ENCODE peak calls at places on chromosomes 16 and 17, in four cellular contexts. Y is cardiac muscle cell, T is HepG2, J is transverse colon. O is an unnamed sample.

GRCh38 chr16:52929478-52929877 is 123.2 kb downstream of the CHD9NB start:
- DNase-seq in Y (no peak), T (no peak), J (no peak), O (no peak)

GRCh38 chr16:89449726-89450335 is 40.5 kb downstream of the ANKRD11 start:
- DNase-seq in Y (no peak), T (no peak), J (no peak), O (no peak)

GRCh38 chr16:16139806-16140205 is 83.5 kb downstream of the ABCC6 start:
- DNase-seq in Y (no peak), T (no peak), J (no peak), O (no peak)

GRCh38 chr16:48609453-48610023 is 442 bp downstream of the N4BP1 start:
- DNase-seq in Y (peak; percentile 80), T (no peak), J (peak; percentile 61), O (peak; percentile 41)

GRCh38 chr16:56269824-56270684 is 78.8 kb downstream of the GNAO1 start:
- DNase-seq in Y (peak; percentile 90), T (peak; percentile 52), J (peak; percentile 40), O (peak; percentile 12)

GRCh38 chr17:44581868-44582267 is 24.6 kb downstream of the FZD2 start:
- DNase-seq in Y (no peak), T (no peak), J (no peak), O (peak; percentile 33)

GRCh38 chr17:57993471-57994365 is 5.7 kb upstream of the VEZF1 start:
- DNase-seq in Y (no peak), T (peak; percentile 77), J (no peak), O (no peak)

GRCh38 chr17:73718912-73719311 is 74.7 kb upstream of the SDK2 start:
- DNase-seq in Y (peak; percentile 63), T (no peak), J (no peak), O (no peak)

GRCh38 chr17:65017375-65017774 is 39.2 kb downstream of the GNA13 start:
- DNase-seq in Y (no peak), T (peak; percentile 53), J (no peak), O (no peak)

GRCh38 chr17:64180674-64181073 is 50.7 kb upstream of the ERN1 start:
- DNase-seq in Y (no peak), T (no peak), J (peak; percentile 21), O (no peak)

GRCh38 chr16:65660390-65660789 is 538.5 kb upstream of the CDH11 start:
- DNase-seq in Y (no peak), T (no peak), J (no peak), O (no peak)

GRCh38 chr17:47918991-47919390 is 22.4 kb upstream of the PNPO start:
- DNase-seq in Y (no peak), T (no peak), J (no peak), O (no peak)

GRCh38 chr16:48117217-48118105 is 38.3 kb downstream of the ABCC12 start:
- DNase-seq in Y (peak; percentile 86), T (peak; percentile 81), J (peak; percentile 23), O (peak; percentile 83)

GRCh38 chr17:73542323-73542722 is 101.9 kb downstream of the SDK2 start:
- DNase-seq in Y (no peak), T (no peak), J (no peak), O (no peak)

GRCh38 chr16:56643080-56643778 is 4.8 kb downstream of the MT1A start:
- DNase-seq in Y (peak; percentile 39), T (peak; percentile 39), J (peak; percentile 89), O (peak; percentile 37)

GRCh38 chr17:38336838-38337237 is 6.9 kb downstream of the GPR179 start:
- DNase-seq in Y (no peak), T (no peak), J (no peak), O (no peak)

GRCh38 chr17:65530985-65531507 is 30.4 kb downstream of the AXIN2 start:
- DNase-seq in Y (peak; percentile 48), T (no peak), J (no peak), O (no peak)

GRCh38 chr16:53958481-53958880 is 254.5 kb downstream of the FTO start:
- DNase-seq in Y (no peak), T (no peak), J (no peak), O (no peak)

GRCh38 chr17:75065562-75066151 is 18.6 kb downstream of the KCTD2 start:
- DNase-seq in Y (no peak), T (no peak), J (no peak), O (no peak)

GRCh38 chr16:4208529-4208835 is 33.4 kb downstream of the SRL start:
- DNase-seq in Y (no peak), T (no peak), J (no peak), O (no peak)

GRCh38 chr16:84450176-84450865 is 54.1 kb downstream of the MEAK7 start:
- DNase-seq in Y (no peak), T (no peak), J (no peak), O (no peak)

GRCh38 chr16:23182675-23183485 is at the start of gene SCNN1G:
- DNase-seq in Y (peak; percentile 39), T (no peak), J (peak; percentile 45), O (peak; percentile 36)

GRCh38 chr17:1999557-2000251 is 25.4 kb downstream of the RTN4RL1 start:
- DNase-seq in Y (peak; percentile 86), T (peak; percentile 25), J (peak; percentile 67), O (no peak)

GRCh38 chr16:86882586-86883280 is 304.4 kb downstream of the FOXL1 start:
- DNase-seq in Y (peak; percentile 58), T (no peak), J (no peak), O (peak; percentile 40)

GRCh38 chr17:4490109-4490591 is 8.5 kb upstream of the SPNS2 start:
- DNase-seq in Y (no peak), T (no peak), J (no peak), O (no peak)

GRCh38 chr16:13436641-13437423 is 483.1 kb upstream of the ERCC4 start:
- DNase-seq in Y (no peak), T (peak; percentile 66), J (no peak), O (no peak)

GRCh38 chr16:2148714-2149629 is 547 bp downstream of the RAB26 start:
- DNase-seq in Y (no peak), T (no peak), J (no peak), O (peak; percentile 45)

GRCh38 chr17:13864551-13864950 is 204.8 kb upstream of the COX10 start:
- DNase-seq in Y (no peak), T (no peak), J (no peak), O (no peak)

GRCh38 chr16:54288592-54289241 is 2.1 kb upstream of the IRX3 start:
- DNase-seq in Y (no peak), T (no peak), J (no peak), O (no peak)

GRCh38 chr16:31134625-31135534 is 647 bp downstream of the PRSS8 start:
- DNase-seq in Y (peak; percentile 52), T (no peak), J (peak; percentile 77), O (no peak)

GRCh38 chr17:74414510-74414909 is 17.4 kb upstream of the GPRC5C start:
- DNase-seq in Y (no peak), T (no peak), J (no peak), O (no peak)

GRCh38 chr16:85623997-85624601 is 11.0 kb downstream of the GSE1 start:
- DNase-seq in Y (no peak), T (no peak), J (no peak), O (no peak)
- H3K27ac ChIP-seq in Y (no peak overlapping the region), T (no peak overlapping the region), J (no peak overlapping the region), O (no peak overlapping the region)

DNA sequence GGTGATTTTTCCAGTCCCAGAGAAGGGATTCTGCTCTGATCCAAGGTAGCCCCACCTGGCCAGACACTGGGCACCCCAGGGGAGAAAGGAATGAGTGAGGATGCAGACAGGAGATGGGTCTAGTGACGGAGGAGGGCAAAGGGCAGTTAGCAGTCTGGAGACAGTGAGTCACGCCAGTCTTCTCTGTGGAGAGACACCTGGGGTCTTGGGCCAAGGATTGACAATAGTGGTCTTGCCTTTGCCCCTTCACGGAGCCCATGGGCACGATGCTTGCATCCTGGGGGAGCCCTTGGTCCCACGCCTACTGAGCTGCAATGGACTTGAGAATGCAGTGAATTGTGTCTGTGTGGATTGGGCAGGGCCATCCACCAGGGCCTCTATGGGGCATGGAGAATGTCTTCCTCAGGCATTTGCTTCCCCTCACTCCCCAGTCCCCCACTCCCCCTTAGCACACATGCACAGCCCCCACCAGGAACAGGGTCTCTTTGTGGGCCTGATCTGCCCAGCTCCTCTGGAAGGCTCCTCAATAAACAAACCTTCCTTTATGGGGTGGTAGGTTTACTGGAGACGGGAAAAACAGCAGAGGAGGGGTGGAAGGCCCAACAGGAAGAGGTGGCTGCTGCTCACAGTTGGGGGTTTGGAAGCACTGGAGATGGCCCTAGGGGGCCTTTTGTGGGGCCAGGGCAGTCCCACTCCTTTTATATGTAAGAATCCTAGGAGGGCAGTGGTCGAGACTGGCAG is 1.4 kb downstream of the CHAD start:
- DNase-seq in Y (no peak), T (no peak), J (no peak), O (no peak)
- H3K4me3 ChIP-seq in Y (no peak overlapping the region), T (no peak overlapping the region), J (no peak overlapping the region), O (no peak overlapping the region)

GRCh38 chr17:36593651-36594316 is 2.1 kb downstream of the DHRS11 start:
- DNase-seq in Y (no peak), T (no peak), J (peak; percentile 30), O (no peak)

GRCh38 chr17:36591434-36592315 is at the start of gene DHRS11:
- DNase-seq in Y (peak; percentile 88), T (peak; percentile 59), J (peak; percentile 90), O (peak; percentile 61)

GRCh38 chr17:36592316-36592710 is 634 bp downstream of the DHRS11 start:
- DNase-seq in Y (peak; percentile 23), T (no peak), J (peak; percentile 33), O (peak; percentile 4)

GRCh38 chr17:36594626-36595401 is 3.1 kb downstream of the DHRS11 start:
- DNase-seq in Y (no peak), T (no peak), J (peak; percentile 23), O (no peak)

GRCh38 chr17:36592711-36593321 is 1.1 kb downstream of the DHRS11 start:
- DNase-seq in Y (no peak), T (peak; percentile 41), J (peak; percentile 75), O (no peak)
- H3K27ac ChIP-seq in Y (no peak overlapping the region), T (peak overlapping the region; percentile 84), J (peak overlapping the region; percentile 88), O (no peak overlapping the region)

GRCh38 chr17:78252111-78252634 is 20.7 kb downstream of the TMEM235 start:
- DNase-seq in Y (no peak), T (no peak), J (peak; percentile 69), O (no peak)
- H3K4me3 ChIP-seq in Y (no peak overlapping the region), T (no peak overlapping the region), J (no peak overlapping the region), O (no peak overlapping the region)

GRCh38 chr17:8514801-8515200 is 79.1 kb downstream of the NDEL1 start:
- DNase-seq in Y (no peak), T (no peak), J (no peak), O (no peak)
- H3K27ac ChIP-seq in Y (no peak overlapping the region), T (no peak overlapping the region), J (no peak overlapping the region), O (no peak overlapping the region)

DNA sequence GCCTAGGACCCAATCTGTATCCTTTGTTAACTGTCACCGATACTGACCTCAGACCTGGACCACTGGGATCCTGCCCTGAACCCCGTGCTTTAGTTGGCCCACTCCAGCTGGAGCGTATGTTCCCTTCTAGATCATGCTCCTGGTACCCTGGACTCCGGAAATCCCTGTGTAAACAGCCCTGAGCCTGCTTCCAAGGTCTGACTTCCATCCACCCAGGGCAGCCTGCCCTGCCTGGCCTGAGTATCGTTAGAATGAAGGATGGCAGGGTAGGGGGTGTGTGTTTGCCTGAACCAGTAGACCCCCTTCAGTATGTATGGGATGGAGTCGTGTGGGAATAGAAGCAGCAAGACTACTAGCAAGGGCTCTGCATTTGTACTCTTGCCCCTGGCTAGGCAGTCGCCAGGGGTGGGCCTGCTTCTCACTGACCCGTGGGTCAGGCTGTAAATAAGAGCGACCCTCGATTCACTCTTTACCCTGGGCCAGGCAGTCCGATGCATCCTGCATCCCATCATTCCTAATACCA is 691 bp upstream of the TMEM98 start:
- DNase-seq in Y (no peak), T (peak; percentile 76), J (peak; percentile 29), O (no peak)
- H3K4me3 ChIP-seq in Y (peak overlapping the region; percentile 97), T (peak overlapping the region; percentile 69), J (peak overlapping the region; percentile 79), O (peak overlapping the region; percentile 62)

O was measured in A673.